ENCODE peak calls at places on chromosomes 6 and 20, in five cellular contexts. A is CD8-positive, alpha-beta T cell; S is adipocyte; X is mesenchymal stem cell; R is left ventricle myocardium inferior. U is an unnamed sample.

GRCh38 chr6:144151010-144151727 is 852 bp downstream of the STX11 start:
- DNase-seq in S (peak; percentile 19), A (peak; percentile 47), X (peak; percentile 37), R (no peak), U (no peak)

GRCh38 chr6:107823047-107823557 is 1.0 kb downstream of the SCML4 start:
- DNase-seq in S (no peak), X (no peak), A (peak; percentile 44), R (no peak), U (no peak)

GRCh38 chr6:82906489-82906888 is 159.2 kb downstream of the UBE3D start:
- DNase-seq in A (no peak), R (no peak), X (peak; percentile 79), S (peak; percentile 30), U (no peak)

GRCh38 chr20:17608701-17609497 is 39.0 kb downstream of the DSTN start:
- DNase-seq in X (no peak), A (no peak), S (no peak), R (no peak), U (no peak)

GRCh38 chr6:136582702-136583471 is 32.7 kb upstream of the MAP7 start:
- DNase-seq in S (peak; percentile 96), R (no peak), A (no peak), X (peak; percentile 91), U (no peak)

GRCh38 chr20:10077886-10078285 is 43.1 kb downstream of the ANKEF1 start:
- DNase-seq in X (no peak), S (no peak), A (no peak), R (no peak), U (no peak)

GRCh38 chr6:70281923-70282902 is 20.7 kb downstream of the COL9A1 start:
- DNase-seq in S (no peak), X (no peak), A (no peak), R (peak; percentile 53), U (no peak)

GRCh38 chr6:16103708-16104107 is 25.2 kb upstream of the MYLIP start:
- DNase-seq in R (no peak), X (no peak), S (no peak), A (no peak), U (no peak)

GRCh38 chr6:170038717-170039116 is 252.2 kb downstream of the DLL1 start:
- DNase-seq in X (no peak), R (no peak), S (no peak), A (no peak), U (peak; percentile 43)

GRCh38 chr20:35539756-35540212 is 2.1 kb upstream of the ERGIC3 start:
- DNase-seq in X (peak; percentile 23), S (no peak), A (no peak), R (no peak), U (no peak)

GRCh38 chr6:166903500-166903899 is 52.9 kb downstream of the RNASET2 start:
- DNase-seq in A (no peak), R (no peak), X (no peak), S (no peak), U (no peak)

GRCh38 chr20:19786311-19786710 is 28.3 kb downstream of the RIN2 start:
- DNase-seq in A (no peak), S (peak; percentile 88), X (peak; percentile 82), R (peak; percentile 59), U (no peak)

GRCh38 chr20:15882553-15882952 is 690.7 kb downstream of the KIF16B start:
- DNase-seq in R (no peak), S (peak; percentile 63), A (no peak), X (no peak), U (no peak)

GRCh38 chr20:32484221-32485125 is 100.7 kb downstream of the NOL4L start:
- DNase-seq in X (peak; percentile 61), A (peak; percentile 18), S (peak; percentile 75), R (peak; percentile 36), U (no peak)

GRCh38 chr6:168017629-168018028 is 20.2 kb downstream of the KIF25 start:
- DNase-seq in S (no peak), A (no peak), X (peak; percentile 55), R (no peak), U (no peak)

GRCh38 chr6:35948725-35949124 is 27.8 kb upstream of the SRPK1 start:
- DNase-seq in S (no peak), X (peak; percentile 43), R (no peak), A (no peak), U (no peak)

GRCh38 chr20:51193066-51193772 is 170.3 kb upstream of the KCNG1 start:
- DNase-seq in S (no peak), R (no peak), X (peak; percentile 58), A (no peak), U (no peak)

GRCh38 chr6:3884007-3884745 is 35.0 kb downstream of the FAM50B start:
- DNase-seq in X (peak; percentile 52), R (no peak), A (no peak), S (peak; percentile 77), U (no peak)

GRCh38 chr6:49713346-49713745 is at the start of gene CRISP2:
- DNase-seq in S (no peak), R (no peak), X (no peak), A (no peak), U (no peak)

GRCh38 chr6:10418862-10419748 is 4.2 kb upstream of the TFAP2A start:
- DNase-seq in S (no peak), X (no peak), R (no peak), A (no peak), U (no peak)

GRCh38 chr6:154164397-154164796 is 125.4 kb downstream of the OPRM1 start:
- DNase-seq in X (peak; percentile 46), S (peak; percentile 60), A (no peak), R (no peak), U (peak; percentile 84)

GRCh38 chr6:44149369-44150012 is 9.1 kb upstream of the CAPN11 start:
- DNase-seq in X (no peak), S (no peak), R (no peak), A (no peak), U (no peak)

GRCh38 chr6:14658909-14659561 is 541.5 kb downstream of the CD83 start:
- DNase-seq in R (no peak), X (peak; percentile 50), S (peak; percentile 12), A (no peak), U (no peak)

GRCh38 chr20:63553933-63554290 is at the start of gene FNDC11:
- DNase-seq in S (peak; percentile 51), A (no peak), R (no peak), X (peak; percentile 73), U (no peak)

GRCh38 chr6:343960-344815 is 47.4 kb upstream of the IRF4 start:
- DNase-seq in X (peak; percentile 46), S (no peak), A (no peak), R (no peak), U (no peak)
- H3K9me3 ChIP-seq in X (no peaks in the 10 kb centered on the region), S (no peaks in the 10 kb centered on the region), A (no peaks in the 10 kb centered on the region), R (no peaks in the 10 kb centered on the region), U (no peaks in the 10 kb centered on the region)

DNA sequence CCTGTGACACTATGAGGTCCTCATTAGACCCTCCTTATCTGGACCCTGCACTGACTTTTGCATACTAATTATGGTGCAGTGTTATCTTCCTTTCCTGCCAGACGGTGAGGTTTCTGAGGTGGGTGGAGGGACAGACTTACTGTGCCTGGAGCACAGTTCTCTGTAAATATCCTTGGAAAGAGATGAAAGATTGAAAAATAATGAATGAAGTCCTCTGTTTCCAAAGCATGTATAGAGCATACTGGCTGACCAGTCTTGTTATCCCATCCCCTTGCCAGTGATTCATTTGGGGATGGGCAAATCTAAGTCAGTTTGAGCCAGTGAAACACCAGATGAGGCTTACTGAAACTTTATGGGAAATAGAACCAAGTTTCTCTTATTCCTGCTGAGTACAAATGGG is 152.6 kb upstream of the HDDC2 start:
- DNase-seq in S (no peak), R (no peak), A (no peak), X (no peak), U (no peak)
- H3K9me3 ChIP-seq in S (peaks cover 13% of the 10 kb centered on the region), R (peaks cover 31% of the 10 kb centered on the region), A (no peaks in the 10 kb centered on the region), X (peaks cover 16% of the 10 kb centered on the region), U (no peaks in the 10 kb centered on the region)

DNA sequence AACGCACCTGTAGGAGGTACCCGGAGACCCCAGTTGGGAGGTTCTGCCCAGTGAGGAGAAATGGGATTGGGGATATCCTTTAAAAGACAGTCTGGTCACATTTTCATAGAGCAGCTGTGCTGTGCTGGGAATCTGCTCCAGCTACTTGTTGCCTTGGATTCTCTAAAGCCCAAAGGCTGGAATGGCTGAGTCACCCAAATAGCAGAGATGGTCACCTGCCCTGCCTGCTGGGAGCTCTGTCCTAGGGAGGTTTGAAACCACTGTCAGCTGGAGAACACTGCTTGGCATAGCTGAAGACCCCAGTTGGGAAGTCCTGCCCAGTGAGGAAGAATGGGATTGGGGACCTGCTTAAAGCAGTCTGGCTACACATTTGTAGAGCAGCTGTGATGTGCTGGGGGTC is 34.8 kb upstream of the TFB1M start:
- DNase-seq in A (no peak), S (no peak), X (peak; percentile 38), R (no peak), U (no peak)
- H3K9me3 ChIP-seq in A (no peaks in the 10 kb centered on the region), S (peaks cover 25% of the 10 kb centered on the region), X (peaks cover 13% of the 10 kb centered on the region), R (peaks cover 49% of the 10 kb centered on the region), U (peaks cover 9% of the 10 kb centered on the region)

DNA sequence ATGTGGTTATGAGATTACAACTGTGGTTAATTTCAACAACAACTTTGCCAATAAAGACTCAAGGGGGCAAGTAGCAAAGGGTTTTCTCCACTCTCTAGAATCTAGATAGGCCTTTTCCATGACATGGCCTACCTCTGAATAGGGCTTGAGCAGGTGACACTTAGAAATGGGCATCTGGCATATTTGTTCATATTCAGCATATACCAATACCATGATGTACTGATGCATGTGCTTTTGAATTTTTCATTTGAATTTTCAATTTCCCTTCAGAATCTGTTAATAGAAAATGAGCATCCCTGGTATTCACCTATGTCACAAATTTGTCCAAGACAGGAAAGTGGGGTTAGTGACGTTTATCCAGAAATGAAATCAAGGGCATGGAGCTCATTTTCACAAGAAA is 757.5 kb upstream of the NRSN1 start:
- DNase-seq in A (no peak), X (no peak), S (no peak), R (no peak), U (no peak)
- H3K9me3 ChIP-seq in A (no peaks in the 10 kb centered on the region), X (no peaks in the 10 kb centered on the region), S (no peaks in the 10 kb centered on the region), R (no peaks in the 10 kb centered on the region), U (no peaks in the 10 kb centered on the region)

DNA sequence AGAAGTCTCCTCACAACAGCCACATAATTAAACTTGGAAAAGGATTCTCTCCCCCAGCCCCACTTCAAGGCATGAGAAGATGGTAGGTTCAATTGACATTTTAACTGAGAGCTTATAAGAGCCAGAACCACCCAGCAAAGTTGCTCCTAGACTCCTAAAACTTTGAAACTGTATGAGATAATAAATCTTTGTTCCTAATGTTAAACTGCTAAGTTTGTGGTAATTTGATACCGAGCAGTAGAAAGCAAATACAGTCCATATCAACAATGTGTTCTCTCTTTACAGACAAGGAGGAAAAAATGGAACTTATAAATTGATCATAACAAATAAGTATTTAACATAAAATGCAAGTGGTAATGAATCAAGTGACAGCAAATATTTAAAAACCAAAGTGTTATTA is 831.8 kb downstream of the MAFB start:
- DNase-seq in S (no peak), X (no peak), R (no peak), A (no peak), U (no peak)
- H3K9me3 ChIP-seq in S (no peaks in the 10 kb centered on the region), X (no peaks in the 10 kb centered on the region), R (no peaks in the 10 kb centered on the region), A (no peaks in the 10 kb centered on the region), U (no peaks in the 10 kb centered on the region)